ENCODE peak calls at places on chromosome 17, in six cellular contexts. B is pancreas; C is PC-9; J is astrocyte; F is CD8-positive, alpha-beta memory T cell; X is heart right ventricle. D is an unnamed sample.

GRCh38 chr17:17354560-17355357 is 51.6 kb downstream of the NT5M start:
- DNase-seq in B (peak; percentile 87), C (no peak), J (peak; percentile 21), F (peak; percentile 71), X (peak; percentile 54), D (peak; percentile 88)

GRCh38 chr17:75069783-75070182 is 18.0 kb upstream of the SLC16A5 start:
- DNase-seq in B (no peak), C (no peak), J (no peak), F (no peak), X (no peak), D (no peak)

GRCh38 chr17:71828182-71828596 is 292.6 kb upstream of the SOX9 start:
- DNase-seq in B (no peak), C (no peak), J (peak; percentile 75), F (no peak), X (no peak), D (no peak)

GRCh38 chr17:80868022-80868609 is 123.5 kb upstream of the CHMP6 start:
- DNase-seq in B (peak; percentile 30), C (no peak), J (no peak), F (no peak), X (no peak), D (no peak)

GRCh38 chr17:74992223-74992622 is 4.8 kb downstream of the CDR2L start:
- DNase-seq in B (no peak), C (no peak), J (no peak), F (no peak), X (no peak), D (no peak)

GRCh38 chr17:81287155-81287554 is 8.0 kb downstream of the SLC38A10 start:
- DNase-seq in B (no peak), C (no peak), J (no peak), F (no peak), X (no peak), D (no peak)

GRCh38 chr17:49730078-49730786 is 22.5 kb upstream of the SLC35B1 start:
- DNase-seq in B (peak; percentile 63), C (no peak), J (peak; percentile 92), F (no peak), X (peak; percentile 93), D (peak; percentile 22)

GRCh38 chr17:58414596-58414997 is 2.7 kb downstream of the RNF43 start:
- DNase-seq in B (no peak), C (peak; percentile 59), J (no peak), F (no peak), X (no peak), D (no peak)

GRCh38 chr17:80793851-80794267 is 197.8 kb upstream of the CHMP6 start:
- DNase-seq in B (no peak), C (no peak), J (peak; percentile 39), F (no peak), X (no peak), D (peak; percentile 77)

GRCh38 chr17:38922538-38923291 is 2.7 kb upstream of the LASP1NB start:
- DNase-seq in B (peak; percentile 44), C (no peak), J (peak; percentile 47), F (no peak), X (peak; percentile 91), D (peak; percentile 70)

GRCh38 chr17:83149326-83149725 is 69.9 kb downstream of the METRNL start:
- DNase-seq in B (no peak), C (no peak), J (no peak), F (no peak), X (no peak), D (no peak)

GRCh38 chr17:40598021-40598927 is 33.0 kb upstream of the CCR7 start:
- DNase-seq in B (no peak), C (no peak), J (no peak), F (no peak), X (no peak), D (no peak)

GRCh38 chr17:73657473-73658116 is 13.3 kb upstream of the SDK2 start:
- DNase-seq in B (peak; percentile 85), C (no peak), J (no peak), F (no peak), X (peak; percentile 41), D (no peak)

GRCh38 chr17:60971515-60972369 is 294.1 kb downstream of the BCAS3 start:
- DNase-seq in B (no peak), C (peak; percentile 40), J (peak; percentile 39), F (peak; percentile 9), X (peak; percentile 25), D (peak; percentile 84)

GRCh38 chr17:41464173-41464572 is 3.0 kb downstream of the KRT32 start:
- DNase-seq in B (no peak), C (no peak), J (no peak), F (no peak), X (no peak), D (no peak)

GRCh38 chr17:6551909-6552768 is 4.2 kb downstream of the PITPNM3 start:
- DNase-seq in B (no peak), C (peak; percentile 95), J (no peak), F (no peak), X (peak; percentile 29), D (no peak)

GRCh38 chr17:46726106-46726670 is 92.3 kb downstream of the WNT3 start:
- DNase-seq in B (no peak), C (no peak), J (peak; percentile 61), F (no peak), X (no peak), D (no peak)

GRCh38 chr17:66348605-66349165 is 46.3 kb downstream of the PRKCA start:
- DNase-seq in B (no peak), C (peak; percentile 76), J (peak; percentile 84), F (no peak), X (peak; percentile 35), D (peak; percentile 68)

GRCh38 chr17:48737330-48738043 is 8.9 kb upstream of the HOXB13 start:
- DNase-seq in B (no peak), C (no peak), J (no peak), F (no peak), X (no peak), D (no peak)

DNA sequence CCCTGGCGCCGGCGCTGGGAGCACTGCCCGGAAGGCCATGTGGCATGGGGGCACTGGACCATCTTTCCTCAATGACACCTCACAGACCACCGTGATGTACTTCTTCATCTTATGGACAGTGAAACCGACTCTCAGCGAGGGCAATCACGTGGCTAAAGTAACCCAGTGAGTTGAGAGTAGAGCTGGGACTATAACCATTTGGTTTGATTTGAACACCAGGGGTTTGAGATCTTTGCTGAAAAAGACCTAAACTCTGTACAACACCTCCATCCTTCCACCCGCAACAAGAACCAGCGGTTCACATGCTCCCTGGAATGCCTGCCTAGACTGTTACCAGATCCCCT is 3.3 kb downstream of the ITGA2B start:
- DNase-seq in B (no peak), C (no peak), J (no peak), F (no peak), X (no peak), D (no peak)
- H3K4me3 ChIP-seq in B (peak overlapping the region; percentile 50), C (peak overlapping the region; percentile 63), J (peak overlapping the region; percentile 56), F (peak overlapping the region; percentile 61), X (peak overlapping the region; percentile 60), D (no peak overlapping the region)

DNA sequence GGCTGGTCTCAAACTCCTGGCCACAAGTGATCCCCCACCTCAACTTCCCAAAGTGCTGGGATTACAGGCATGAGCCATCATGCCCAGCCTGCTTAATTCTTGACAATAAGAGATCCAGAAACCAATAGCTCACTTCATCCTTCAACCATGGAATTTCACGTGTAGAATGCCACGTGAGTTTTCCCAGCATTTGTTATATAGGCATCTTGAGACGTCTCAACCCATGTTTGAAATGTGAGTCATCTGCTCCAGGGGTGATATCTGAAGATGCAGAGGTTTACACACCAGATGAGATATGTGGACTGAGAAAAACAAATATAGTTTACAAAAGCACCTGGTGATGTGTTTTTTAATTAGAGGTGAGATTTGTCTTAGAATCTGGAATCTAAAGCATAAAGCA is 7.1 kb downstream of the TEKT3 start:
- DNase-seq in B (no peak), C (peak; percentile 32), J (no peak), F (no peak), X (no peak), D (no peak)
- H3K4me1 ChIP-seq in B (no peaks in the 10 kb centered on the region), C (no peaks in the 10 kb centered on the region), J (no peaks in the 10 kb centered on the region), F (no peaks in the 10 kb centered on the region), X (no peaks in the 10 kb centered on the region), D (no peaks in the 10 kb centered on the region)

GRCh38 chr17:45170280-45170975 is 8.8 kb downstream of the HEXIM2 start:
- DNase-seq in B (no peak), C (no peak), J (no peak), F (no peak), X (no peak), D (no peak)

GRCh38 chr17:45170976-45171337 is 9.3 kb downstream of the HEXIM2 start:
- DNase-seq in B (peak; percentile 60), C (peak; percentile 96), J (peak; percentile 60), F (no peak), X (peak; percentile 55), D (peak; percentile 90)

GRCh38 chr17:45171338-45172231 is 9.9 kb downstream of the HEXIM2 start:
- DNase-seq in B (peak; percentile 62), C (peak; percentile 97), J (no peak), F (no peak), X (peak; percentile 20), D (peak; percentile 26)

GRCh38 chr17:45172541-45173286 is 11.0 kb downstream of the HEXIM2 start:
- DNase-seq in B (peak; percentile 75), C (peak; percentile 97), J (peak; percentile 66), F (peak; percentile 10), X (peak; percentile 70), D (peak; percentile 61)

DNA sequence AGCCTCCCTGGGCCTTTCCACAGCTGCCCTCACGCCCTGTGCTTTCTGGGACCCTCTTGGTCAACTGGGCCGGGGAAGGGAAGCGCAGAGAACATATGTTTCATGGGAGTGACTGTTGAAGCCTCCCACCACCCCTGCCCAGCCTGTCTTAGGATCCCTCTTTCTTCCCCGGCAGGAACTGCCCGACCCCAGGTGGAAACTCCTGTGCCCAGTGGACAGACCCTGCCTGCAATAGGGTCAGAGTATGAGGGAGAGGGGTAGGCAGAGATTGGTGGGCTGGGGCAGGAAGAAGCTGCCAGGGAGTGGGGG is 10.5 kb downstream of the HEXIM2 start:
- DNase-seq in B (no peak), C (no peak), J (no peak), F (no peak), X (no peak), D (no peak)
- H3K4me3 ChIP-seq in B (no peak overlapping the region), C (peak overlapping the region; percentile 60), J (no peak overlapping the region), F (peak overlapping the region; percentile 62), X (peak overlapping the region; percentile 34), D (peak overlapping the region; percentile 78)

DNA sequence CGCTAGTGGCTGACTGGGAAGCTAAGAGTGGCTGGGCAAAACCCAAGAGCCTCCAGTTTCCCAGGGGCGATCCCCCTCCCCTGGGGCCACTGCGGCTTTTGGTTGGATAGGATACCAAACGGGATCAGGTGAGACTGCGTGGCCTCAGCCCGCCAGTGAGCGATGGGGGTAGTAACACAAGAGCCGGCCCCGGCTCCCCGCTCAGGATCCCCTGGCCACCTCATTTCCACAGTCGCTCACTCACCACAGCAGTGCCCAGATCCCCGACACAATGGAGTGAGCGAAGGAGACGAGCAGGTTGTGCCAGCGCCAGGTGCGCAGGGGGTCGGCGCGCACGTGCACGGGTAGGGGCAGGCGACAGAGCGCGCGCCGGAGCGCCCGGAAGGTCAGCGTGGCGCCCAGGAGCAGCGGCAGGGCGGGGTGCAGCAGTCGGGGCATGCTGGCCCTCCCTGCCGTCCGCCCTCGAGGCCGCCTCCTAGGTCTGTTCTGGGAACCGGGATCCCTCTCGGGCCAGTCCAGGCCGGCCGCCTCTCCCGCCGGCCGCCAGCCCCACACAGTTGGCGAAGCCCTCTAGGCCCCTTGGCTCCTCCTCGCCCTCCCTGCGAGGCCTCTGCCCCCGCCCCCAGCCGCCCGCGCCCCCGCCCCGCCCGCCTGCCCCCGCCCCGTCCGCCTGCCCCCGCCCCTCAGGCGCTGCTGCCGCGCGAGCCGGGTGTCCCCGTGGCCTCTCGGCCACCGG is at the start of gene TLCD1:
- DNase-seq in B (peak; percentile 85), C (peak; percentile 69), J (peak; percentile 57), F (peak; percentile 59), X (peak; percentile 39), D (peak; percentile 87)
- H3K4me1 ChIP-seq in B (peaks cover 11% of the 10 kb centered on the region), C (peaks cover 51% of the 10 kb centered on the region), J (peaks cover 48% of the 10 kb centered on the region), F (peaks cover 39% of the 10 kb centered on the region), X (peaks cover 49% of the 10 kb centered on the region), D (peaks cover 53% of the 10 kb centered on the region)

GRCh38 chr17:78735832-78736525 is 46.1 kb downstream of the CYTH1 start:
- DNase-seq in B (no peak), C (peak; percentile 83), J (peak; percentile 41), F (no peak), X (no peak), D (no peak)
- H3K4me3 ChIP-seq in B (peak overlapping the region; percentile 70), C (peak overlapping the region; percentile 80), J (no peak overlapping the region), F (peak overlapping the region; percentile 79), X (peak overlapping the region; percentile 58), D (peak overlapping the region; percentile 82)